ENCODE peak calls at places on chromosomes 16 and 17, in ten cellular contexts. R, B, W, Z, Q, D, F, G, I and L are unnamed samples.

GRCh38 chr16:84718-85452 is 6.9 kb downstream of the MPG start:
- DNase-seq in B (peak), Q (no peak), R (peak), G (peak), Z (peak), D (no peak), W (peak), F (no peak), I (peak), L (peak)

GRCh38 chr17:32275060-32276042 is 9.7 kb downstream of the RHBDL3 start:
- DNase-seq in I (no peak), F (peak), G (peak), B (no peak), W (no peak), D (peak), R (no peak), Q (no peak), Z (peak), L (peak)

GRCh38 chr17:49850772-49851386 is 3.0 kb upstream of the TAC4 start:
- DNase-seq in Z (no peak), I (no peak), G (peak), D (no peak), R (no peak), W (no peak), B (no peak), Q (no peak), F (no peak), L (no peak)

GRCh38 chr16:68035227-68035626 is 12.1 kb downstream of the DUS2 start:
- DNase-seq in Q (no peak), F (no peak), Z (no peak), D (no peak), B (no peak), G (no peak), R (no peak), I (no peak), W (no peak), L (no peak)

GRCh38 chr16:7313170-7313569 is 19.5 kb upstream of the RBFOX1 start:
- DNase-seq in R (no peak), D (no peak), F (peak), W (no peak), G (no peak), I (no peak), B (no peak), Q (no peak), Z (no peak), L (no peak)

GRCh38 chr16:9151597-9151996 is 60.2 kb downstream of the HAPSTR1 start:
- DNase-seq in G (no peak), R (no peak), Q (no peak), Z (peak), W (no peak), B (no peak), I (no peak), D (no peak), F (peak), L (no peak)

GRCh38 chr17:61946359-61946758 is 18.6 kb upstream of the INTS2 start:
- DNase-seq in D (no peak), I (no peak), R (no peak), W (no peak), Z (no peak), F (no peak), G (no peak), B (no peak), Q (no peak), L (no peak)

GRCh38 chr17:31494259-31495048 is 103.0 kb downstream of the RAB11FIP4 start:
- DNase-seq in B (peak), I (no peak), G (peak), W (no peak), R (peak), Q (peak), Z (no peak), D (no peak), F (no peak), L (no peak)

GRCh38 chr17:11816409-11816808 is 180.9 kb downstream of the ZNF18 start:
- DNase-seq in I (no peak), R (no peak), Q (no peak), B (no peak), Z (no peak), D (no peak), W (no peak), F (no peak), G (no peak), L (no peak)